ENCODE peak calls at places on chromosomes 5 and 9, in nine cellular contexts. N, K, Y, C, I, L, Q, D and Z are unnamed samples.

GRCh38 chr5:104859437-104859836 is 1296.8 kb upstream of the NUDT12 start:
- DNase-seq in D (no peak), C (no peak), I (no peak), Q (no peak), N (no peak), K (no peak), L (no peak), Y (no peak), Z (no peak)

GRCh38 chr9:86099695-86100364 is 472 bp upstream of the GOLM1 start:
- DNase-seq in Y (peak; percentile 76), K (peak; percentile 39), N (peak; percentile 76), I (peak; percentile 38), Q (peak; percentile 57), D (peak; percentile 80), C (peak; percentile 79), L (peak; percentile 34), Z (peak; percentile 2)

GRCh38 chr5:149749481-149750365 is 19.6 kb downstream of the PPARGC1B start:
- DNase-seq in L (no peak), C (no peak), N (peak; percentile 53), I (no peak), D (peak; percentile 26), K (no peak), Y (peak; percentile 68), Q (no peak), Z (no peak)

GRCh38 chr5:72937517-72938061 is 18.3 kb upstream of the FCHO2 start:
- DNase-seq in Y (no peak), C (no peak), I (no peak), D (no peak), N (no peak), K (no peak), Q (no peak), L (no peak), Z (no peak)

GRCh38 chr5:124889522-124889828 is 143.0 kb upstream of the ZNF608 start:
- DNase-seq in Y (no peak), C (no peak), Q (no peak), N (no peak), L (no peak), K (no peak), D (no peak), I (no peak), Z (no peak)

GRCh38 chr9:108789742-108790141 is 66.0 kb downstream of the ACTL7B start:
- DNase-seq in L (no peak), Y (no peak), I (no peak), K (no peak), N (no peak), Q (no peak), D (no peak), C (no peak), Z (no peak)

GRCh38 chr5:73448072-73448432 is 525 bp downstream of the FOXD1 start:
- DNase-seq in Q (no peak), Y (no peak), K (no peak), L (no peak), C (no peak), I (no peak), N (no peak), D (no peak), Z (no peak)

GRCh38 chr9:122058707-122059106 is 34.4 kb downstream of the TTLL11 start:
- DNase-seq in I (no peak), Y (no peak), Q (no peak), N (no peak), K (no peak), D (no peak), L (no peak), C (no peak), Z (no peak)

GRCh38 chr9:100020121-100020780 is 78.5 kb downstream of the ERP44 start:
- DNase-seq in C (no peak), K (no peak), N (no peak), Y (peak; percentile 20), D (no peak), L (no peak), Q (no peak), I (no peak), Z (no peak)

GRCh38 chr5:140267559-140268018 is 35.3 kb downstream of the PFDN1 start:
- DNase-seq in N (no peak), Y (no peak), Q (no peak), I (no peak), L (peak; percentile 47), C (no peak), D (no peak), K (no peak), Z (no peak)

GRCh38 chr9:128773049-128773448 is 1.3 kb upstream of the ZER1 start:
- DNase-seq in C (no peak), I (no peak), K (no peak), N (no peak), D (no peak), L (no peak), Q (no peak), Y (no peak), Z (no peak)

GRCh38 chr9:5025416-5025815 is 40.3 kb downstream of the JAK2 start:
- DNase-seq in C (no peak), I (no peak), K (no peak), D (no peak), L (no peak), Y (peak; percentile 30), N (no peak), Q (no peak), Z (no peak)

DNA sequence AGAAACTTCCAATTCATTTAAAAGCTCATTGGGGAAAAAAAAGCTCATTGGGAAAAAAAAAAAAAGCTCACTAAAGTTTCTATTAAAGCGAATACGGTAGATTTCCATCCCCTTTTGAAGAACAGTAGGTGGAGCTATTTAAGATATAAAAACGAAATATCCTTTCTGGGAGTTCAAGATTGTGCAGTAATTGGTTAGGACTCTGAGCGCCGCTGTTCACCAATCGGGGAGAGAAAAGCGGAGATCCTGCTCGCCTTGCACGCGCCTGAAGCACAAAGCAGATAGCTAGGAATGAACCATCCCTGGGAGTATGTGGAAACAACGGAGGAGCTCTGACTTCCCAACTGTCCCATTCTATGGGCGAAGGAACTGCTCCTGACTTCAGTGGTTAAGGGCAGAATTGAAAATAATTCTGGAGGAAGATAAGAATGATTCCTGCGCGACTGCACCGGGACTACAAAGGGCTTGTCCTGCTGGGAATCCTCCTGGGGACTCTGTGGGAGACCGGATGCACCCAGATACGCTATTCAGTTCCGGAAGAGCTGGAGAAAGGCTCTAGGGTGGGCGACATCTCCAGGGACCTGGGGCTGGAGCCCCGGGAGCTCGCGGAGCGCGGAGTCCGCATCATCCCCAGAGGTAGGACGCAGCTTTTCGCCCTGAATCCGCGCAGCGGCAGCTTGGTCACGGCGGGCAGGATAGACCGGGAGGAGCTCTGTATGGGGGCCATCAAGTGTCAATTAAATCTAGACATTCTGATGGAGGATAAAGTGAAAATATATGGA is at the start of gene PCDHGA12:
- DNase-seq in N (no peak), C (no peak), Y (peak; percentile 95), L (peak; percentile 69), Q (no peak), D (no peak), K (no peak), I (no peak), Z (no peak)
- H3K9me3 ChIP-seq in N (peaks cover 67% of the 10 kb centered on the region), C (peaks cover 51% of the 10 kb centered on the region), Y (peaks cover 9% of the 10 kb centered on the region), L (peaks cover 100% of the 10 kb centered on the region), Q (peaks cover 8% of the 10 kb centered on the region), D (peaks cover 25% of the 10 kb centered on the region), K (no peaks in the 10 kb centered on the region), I (no peaks in the 10 kb centered on the region), Z (peaks cover 9% of the 10 kb centered on the region)

GRCh38 chr9:124810513-124811355 is 33.8 kb downstream of the OLFML2A start:
- DNase-seq in D (peak; percentile 87), L (no peak), Q (peak; percentile 74), N (peak; percentile 79), I (no peak), C (no peak), K (no peak), Y (peak; percentile 74), Z (no peak)
- H3K4me3 ChIP-seq in D (no peak overlapping the region), L (no peak overlapping the region), Q (peak overlapping the region; percentile 56), N (no peak overlapping the region), I (no peak overlapping the region), C (no peak overlapping the region), K (no peak overlapping the region), Y (no peak overlapping the region), Z (no peak overlapping the region)

GRCh38 chr5:82092-82491 is 9.9 kb upstream of the PLEKHG4B start:
- DNase-seq in I (no peak), C (no peak), Y (peak; percentile 32), Q (no peak), D (peak; percentile 15), L (no peak), K (no peak), N (peak; percentile 32), Z (no peak)

GRCh38 chr5:79821-80220 is 12.1 kb upstream of the PLEKHG4B start:
- DNase-seq in K (no peak), Q (no peak), L (no peak), I (no peak), N (no peak), D (no peak), C (no peak), Y (no peak), Z (no peak)

GRCh38 chr5:81391-82021 is 10.5 kb upstream of the PLEKHG4B start:
- DNase-seq in L (no peak), D (no peak), Q (no peak), C (no peak), N (no peak), K (no peak), Y (no peak), I (no peak), Z (no peak)

GRCh38 chr5:83029-83428 is 8.9 kb upstream of the PLEKHG4B start:
- DNase-seq in N (no peak), Q (no peak), Y (no peak), K (no peak), L (no peak), D (no peak), C (no peak), I (no peak), Z (no peak)

GRCh38 chr5:82570-82969 is 9.4 kb upstream of the PLEKHG4B start:
- DNase-seq in K (no peak), I (no peak), D (no peak), Y (no peak), N (no peak), C (no peak), Q (no peak), L (no peak), Z (no peak)
- H3K27ac ChIP-seq in K (no peak overlapping the region), I (no peak overlapping the region), D (peak overlapping the region; percentile 15), Y (peak overlapping the region; percentile 72), N (no peak overlapping the region), C (no peak overlapping the region), Q (no peak overlapping the region), L (no peak overlapping the region), Z (no peak overlapping the region)

GRCh38 chr9:96741771-96742170 is 36.1 kb downstream of the ZNF510 start:
- DNase-seq in N (no peak), K (no peak), Y (no peak), L (no peak), C (no peak), Q (no peak), D (no peak), I (no peak), Z (no peak)

DNA sequence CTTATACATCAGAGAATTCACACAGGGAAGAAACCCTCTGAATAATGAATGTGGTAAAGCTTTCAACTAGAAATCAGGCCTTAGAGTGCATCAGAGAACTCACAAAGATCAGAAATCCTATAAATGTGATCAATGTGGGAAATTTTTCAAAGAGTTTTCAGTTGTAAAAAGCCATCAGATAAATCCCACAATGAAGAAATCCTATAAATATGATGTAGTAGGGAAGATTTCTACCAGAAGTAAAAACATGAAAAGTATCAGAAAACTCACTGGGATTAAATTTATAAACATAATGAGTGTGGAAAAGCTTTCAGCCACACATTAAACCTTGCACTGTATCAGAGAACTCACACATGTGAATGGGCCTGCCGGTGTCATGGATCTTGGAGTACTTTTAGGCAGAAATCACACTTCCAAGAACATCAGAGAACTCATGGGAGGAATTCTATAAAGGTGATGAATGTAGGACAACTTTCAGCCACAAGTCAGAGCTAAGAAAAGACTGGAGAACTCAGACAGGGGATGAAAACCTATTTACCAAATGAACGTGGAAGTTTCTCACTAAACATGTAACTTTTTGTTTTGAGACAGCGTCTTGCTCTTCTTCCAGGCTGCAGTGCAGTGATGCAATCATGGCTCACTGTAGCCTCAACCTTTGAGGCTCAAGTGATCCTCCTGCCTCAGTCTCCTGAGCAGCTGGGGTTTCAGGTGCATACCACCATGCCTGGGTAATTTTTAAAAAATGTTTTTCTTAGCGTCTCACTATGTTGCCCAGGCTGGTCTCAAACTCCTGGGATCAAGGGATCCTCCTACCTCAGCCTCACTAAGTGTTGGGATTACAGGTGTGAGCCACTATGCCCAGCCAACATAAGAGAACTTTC is 39.5 kb downstream of the ZNF510 start:
- DNase-seq in D (no peak), N (no peak), K (no peak), C (no peak), I (no peak), Y (no peak), Q (no peak), L (no peak), Z (no peak)
- H3K9me3 ChIP-seq in D (peaks cover 78% of the 10 kb centered on the region), N (peaks cover 26% of the 10 kb centered on the region), K (no peaks in the 10 kb centered on the region), C (peaks cover 50% of the 10 kb centered on the region), I (peaks cover 27% of the 10 kb centered on the region), Y (no peaks in the 10 kb centered on the region), Q (peaks cover 17% of the 10 kb centered on the region), L (peaks cover 71% of the 10 kb centered on the region), Z (peaks cover 16% of the 10 kb centered on the region)